ENCODE peak calls at places on chromosomes 6 and 20, in ten cellular contexts. D, K, B, Y, V, J, M, U, L and T are unnamed samples.

GRCh38 chr6:98843274-98844243 is 9.2 kb downstream of the POU3F2 start:
- DNase-seq in L (peak; percentile 27), M (no peak), Y (no peak), J (no peak), V (peak; percentile 26), B (no peak), U (no peak), K (no peak), D (no peak), T (no peak)

GRCh38 chr6:12017263-12017662 is 5.2 kb downstream of the HIVEP1 start:
- DNase-seq in M (no peak), Y (no peak), L (no peak), J (no peak), V (no peak), K (peak; percentile 59), U (no peak), D (no peak), B (no peak), T (no peak)

GRCh38 chr20:20292472-20292871 is 75.4 kb upstream of the INSM1 start:
- DNase-seq in V (no peak), Y (no peak), M (no peak), L (no peak), K (peak; percentile 3), U (no peak), B (no peak), D (peak; percentile 79), J (no peak), T (no peak)

GRCh38 chr6:73691512-73691911 is 4.5 kb upstream of the CD109 start:
- DNase-seq in M (no peak), Y (no peak), U (no peak), B (no peak), V (no peak), D (no peak), K (peak; percentile 26), J (no peak), L (no peak), T (no peak)

GRCh38 chr6:108588586-108588985 is 27.9 kb downstream of the FOXO3 start:
- DNase-seq in Y (no peak), V (no peak), D (peak; percentile 27), J (no peak), U (peak; percentile 41), B (no peak), K (peak; percentile 21), L (no peak), M (no peak), T (no peak)

GRCh38 chr20:62045118-62045517 is 20.6 kb downstream of the TAF4 start:
- DNase-seq in M (no peak), D (no peak), J (no peak), L (no peak), V (no peak), B (no peak), Y (no peak), K (no peak), U (no peak), T (no peak)

GRCh38 chr6:121435444-121436069 is at the start of gene GJA1:
- DNase-seq in L (no peak), B (no peak), J (peak; percentile 25), V (peak; percentile 41), Y (no peak), M (peak; percentile 61), K (no peak), U (no peak), D (no peak), T (no peak)

GRCh38 chr6:136640132-136640915 is 90.1 kb upstream of the MAP7 start:
- DNase-seq in Y (no peak), U (no peak), K (no peak), V (no peak), D (no peak), J (no peak), L (no peak), B (no peak), M (no peak), T (no peak)

GRCh38 chr20:45629496-45630100 is at the start of gene WFDC10A:
- DNase-seq in L (no peak), U (peak; percentile 17), K (peak; percentile 46), J (peak; percentile 23), B (no peak), V (peak; percentile 44), D (peak; percentile 50), Y (no peak), M (peak; percentile 62), T (no peak)

GRCh38 chr20:49786671-49787370 is 25.8 kb upstream of the SLC9A8 start:
- DNase-seq in Y (no peak), D (no peak), J (no peak), M (no peak), B (no peak), U (no peak), L (no peak), V (no peak), K (no peak), T (no peak)

GRCh38 chr20:37202267-37202943 is 23.1 kb upstream of the MROH8 start:
- DNase-seq in L (no peak), B (no peak), D (peak; percentile 36), U (no peak), J (no peak), Y (no peak), M (peak; percentile 70), V (peak; percentile 44), K (peak; percentile 35), T (no peak)

GRCh38 chr6:166942393-166943168 is 13.8 kb downstream of the RNASET2 start:
- DNase-seq in D (no peak), K (peak; percentile 70), J (no peak), U (peak; percentile 17), B (no peak), L (no peak), M (no peak), Y (no peak), V (no peak), T (no peak)

GRCh38 chr6:41161851-41162552 is 914 bp downstream of the TREM2 start:
- DNase-seq in U (no peak), L (no peak), D (no peak), J (no peak), M (no peak), K (no peak), B (no peak), Y (no peak), V (no peak), T (no peak)

GRCh38 chr6:132695773-132696172 is 18.1 kb downstream of the VNN1 start:
- DNase-seq in B (no peak), K (no peak), V (no peak), L (no peak), U (no peak), J (no peak), M (no peak), D (no peak), Y (no peak), T (no peak)

GRCh38 chr6:11363881-11364576 is 131.6 kb upstream of the NEDD9 start:
- DNase-seq in Y (no peak), M (no peak), D (peak; percentile 40), K (peak; percentile 86), V (no peak), J (no peak), L (no peak), U (no peak), B (no peak), T (no peak)

GRCh38 chr6:51057296-51057695 is 238.6 kb downstream of the TFAP2B start:
- DNase-seq in L (no peak), M (no peak), V (no peak), B (no peak), K (no peak), J (no peak), U (no peak), D (no peak), Y (no peak), T (no peak)

GRCh38 chr6:170452767-170453545 is 100.2 kb downstream of the PSMB1 start:
- DNase-seq in L (no peak), Y (no peak), U (no peak), V (no peak), M (no peak), K (no peak), B (no peak), D (no peak), J (no peak), T (peak; percentile 14)

DNA sequence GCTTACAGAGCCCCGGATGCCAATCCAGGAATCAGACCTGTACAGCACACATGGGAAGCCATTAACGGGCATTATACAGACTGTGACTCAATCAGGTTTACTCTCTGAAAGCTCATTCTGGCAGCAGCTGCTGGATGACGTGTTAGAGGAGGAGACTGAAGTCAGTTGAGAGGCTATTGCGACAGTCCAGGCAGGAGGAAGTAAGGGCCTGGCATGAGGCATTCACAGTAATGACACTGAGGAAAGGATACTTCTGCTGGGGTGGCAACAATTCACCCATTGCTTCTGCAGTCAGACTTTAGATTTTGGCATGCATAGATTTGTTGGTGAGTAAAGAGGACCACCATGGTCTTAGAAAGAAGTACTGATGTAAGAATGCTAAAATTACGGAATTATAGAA is 151.0 kb upstream of the HEY2 start:
- DNase-seq in K (no peak), B (no peak), M (no peak), V (no peak), J (no peak), Y (no peak), D (no peak), L (no peak), U (no peak), T (no peak)
- TF ChIP-seq CTCF in K (no peak), B (no peak), M (no peak), V (no peak), J (no peak), Y (no peak), D (no peak), L (no peak), U (no peak), T (no peak)

DNA sequence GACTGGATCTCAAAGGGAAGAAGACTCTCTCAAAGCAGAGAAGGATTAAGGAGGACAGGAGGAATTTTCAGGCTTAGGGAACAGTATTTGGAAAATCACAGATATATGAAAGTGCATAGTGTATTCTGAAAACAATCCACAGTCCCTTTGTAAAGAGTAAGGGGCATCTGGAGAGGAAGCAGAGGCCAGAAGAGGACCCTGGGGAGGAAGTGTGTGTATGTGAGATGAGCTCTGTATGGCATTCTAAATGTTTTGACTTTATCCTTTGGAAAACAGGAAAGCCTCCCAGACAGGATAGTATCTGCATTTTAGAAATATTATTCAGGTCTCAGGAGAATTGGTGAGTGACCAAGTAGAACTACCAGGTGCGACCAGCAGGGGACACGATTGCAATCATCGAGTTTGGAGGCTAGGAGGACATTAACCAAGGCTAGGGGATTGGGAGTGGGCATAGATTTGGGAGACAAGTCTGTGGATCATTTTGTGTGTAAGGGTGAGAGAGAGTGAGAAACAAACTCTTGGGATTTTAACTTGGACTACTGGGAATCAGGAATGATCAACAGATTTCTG is 38.3 kb upstream of the FAM184A start:
- DNase-seq in Y (no peak), D (no peak), U (no peak), B (no peak), V (peak; percentile 43), K (peak; percentile 39), J (no peak), M (no peak), L (no peak), T (no peak)
- TF ChIP-seq CTCF in Y (peak; percentile 14), D (peak; percentile 39), U (no peak), B (no peak), V (peak; percentile 90), K (peak; percentile 56), J (no peak), M (no peak), L (no peak), T (no peak)

GRCh38 chr6:155194399-155194798 is 69.4 kb upstream of the CLDN20 start:
- DNase-seq in K (no peak), J (no peak), D (no peak), V (no peak), M (no peak), L (no peak), B (no peak), Y (no peak), U (no peak), T (no peak)
- TF ChIP-seq CTCF in K (no peak), J (no peak), D (no peak), V (no peak), M (no peak), L (no peak), B (no peak), Y (no peak), U (no peak), T (no peak)

GRCh38 chr6:109874086-109874485 is 104.0 kb upstream of the GPR6 start:
- DNase-seq in J (no peak), Y (no peak), L (no peak), K (no peak), V (no peak), M (no peak), U (no peak), B (no peak), D (no peak), T (no peak)
- TF ChIP-seq CTCF in J (no peak), Y (no peak), L (no peak), K (no peak), V (no peak), M (no peak), U (no peak), B (no peak), D (no peak), T (no peak)